ENCODE peak calls at places on chromosomes 5 and 9, in five cellular contexts. J is A549; P is transverse colon; Q is naive thymus-derived CD4-positive, alpha-beta T cell; X is AG04450. H is an unnamed sample.

GRCh38 chr5:50564558-50564957 is 101.9 kb upstream of the PARP8 start:
- DNase-seq in J (no peak), Q (no peak), P (no peak), X (no peak), H (no peak)

GRCh38 chr9:124869466-124869985 is 7.6 kb downstream of the ARPC5L start:
- DNase-seq in P (peak; percentile 49), J (no peak), X (no peak), Q (peak; percentile 44), H (no peak)

GRCh38 chr9:128055222-128056040 is 11.7 kb downstream of the NAIF1 start:
- DNase-seq in Q (no peak), J (no peak), X (no peak), P (peak; percentile 51), H (no peak)

GRCh38 chr9:125329978-125330377 is 68.4 kb downstream of the GAPVD1 start:
- DNase-seq in X (no peak), Q (no peak), P (no peak), J (no peak), H (no peak)

GRCh38 chr5:131644822-131645221 is 9.8 kb upstream of the RAPGEF6 start:
- DNase-seq in P (no peak), X (no peak), Q (no peak), J (no peak), H (no peak)

GRCh38 chr9:123550797-123551196 is 194.8 kb downstream of the CRB2 start:
- DNase-seq in J (no peak), P (no peak), Q (no peak), X (no peak), H (no peak)

GRCh38 chr5:132839426-132840301 is 9.2 kb upstream of the SHROOM1 start:
- DNase-seq in J (no peak), P (peak; percentile 51), Q (no peak), X (peak; percentile 41), H (no peak)

GRCh38 chr9:73038089-73038509 is 85.2 kb upstream of the ALDH1A1 start:
- DNase-seq in Q (no peak), X (no peak), J (peak; percentile 71), P (no peak), H (no peak)

GRCh38 chr5:168409601-168410458 is 76.4 kb upstream of the RARS1 start:
- DNase-seq in Q (no peak), X (peak; percentile 46), J (no peak), P (no peak), H (no peak)

GRCh38 chr5:42507451-42508092 is 84.3 kb downstream of the GHR start:
- DNase-seq in J (no peak), X (no peak), P (no peak), Q (no peak), H (no peak)

GRCh38 chr9:113674436-113674835 is 201.7 kb upstream of the ZNF618 start:
- DNase-seq in Q (no peak), P (no peak), J (no peak), X (no peak), H (no peak)

GRCh38 chr9:12861035-12861434 is 86.2 kb downstream of the LURAP1L start:
- DNase-seq in P (peak; percentile 30), J (no peak), X (no peak), Q (no peak), H (no peak)

GRCh38 chr5:153094333-153094732 is 396.1 kb upstream of the GRIA1 start:
- DNase-seq in X (no peak), J (no peak), Q (no peak), P (no peak), H (no peak)

GRCh38 chr5:180126716-180127681 is 55.4 kb upstream of the RNF130 start:
- DNase-seq in J (peak; percentile 42), Q (peak; percentile 17), P (no peak), X (no peak), H (no peak)

GRCh38 chr5:84385705-84386104 is 1.0 kb upstream of the EDIL3 start:
- DNase-seq in J (no peak), X (no peak), P (no peak), Q (no peak), H (no peak)

GRCh38 chr9:117487555-117488175 is 72.8 kb upstream of the ASTN2 start:
- DNase-seq in J (peak; percentile 71), P (peak; percentile 67), Q (peak; percentile 3), X (no peak), H (peak; percentile 7)

GRCh38 chr9:1055156-1055555 is 5.0 kb downstream of the DMRT2 start:
- DNase-seq in Q (no peak), X (no peak), P (no peak), J (no peak), H (no peak)

GRCh38 chr9:124857533-124858162 is 4.1 kb downstream of the RPL35 start:
- DNase-seq in J (no peak), P (no peak), Q (no peak), X (no peak), H (no peak)

GRCh38 chr5:90888511-90889324 is 330.1 kb downstream of the ADGRV1 start:
- DNase-seq in J (peak; percentile 67), X (no peak), Q (no peak), P (no peak), H (no peak)

GRCh38 chr5:172861461-172861860 is 27.4 kb downstream of the ERGIC1 start:
- DNase-seq in P (no peak), J (no peak), Q (no peak), X (no peak), H (no peak)

GRCh38 chr5:93649234-93649900 is 66.3 kb downstream of the NR2F1 start:
- DNase-seq in P (no peak), Q (no peak), J (no peak), X (no peak), H (no peak)

GRCh38 chr5:140041099-140041491 is 2.0 kb downstream of the NRG2 start:
- DNase-seq in X (no peak), J (no peak), P (no peak), Q (no peak), H (no peak)

GRCh38 chr5:74552101-74552500 is 88.4 kb downstream of the ENC1 start:
- DNase-seq in X (no peak), J (no peak), Q (no peak), P (no peak), H (no peak)

GRCh38 chr5:179187229-179187678 is 127.1 kb downstream of the ZNF354C start:
- DNase-seq in J (no peak), X (no peak), Q (no peak), P (no peak), H (no peak)

GRCh38 chr9:82532504-82532903 is 530.4 kb downstream of the RASEF start:
- DNase-seq in X (no peak), J (no peak), P (no peak), Q (no peak), H (no peak)

GRCh38 chr9:27426717-27427645 is 97.1 kb upstream of the IFNK start:
- DNase-seq in J (peak; percentile 86), P (no peak), Q (no peak), X (no peak), H (no peak)

GRCh38 chr5:41334758-41335157 is 121.4 kb upstream of the C6 start:
- DNase-seq in Q (no peak), J (no peak), X (no peak), P (no peak), H (no peak)

GRCh38 chr9:82090041-82090440 is 101.5 kb downstream of the SPATA31D1 start:
- DNase-seq in P (no peak), J (no peak), Q (no peak), X (no peak), H (no peak)

GRCh38 chr5:75690669-75691068 is 26.6 kb downstream of the POC5 start:
- DNase-seq in Q (no peak), X (no peak), P (no peak), J (no peak), H (no peak)

GRCh38 chr5:75694781-75695180 is 22.5 kb downstream of the POC5 start:
- DNase-seq in J (no peak), Q (no peak), X (no peak), P (no peak), H (no peak)
- H3K9me3 ChIP-seq in J (no peaks in the 10 kb centered on the region), Q (no peaks in the 10 kb centered on the region), X (no peaks in the 10 kb centered on the region), P (no peaks in the 10 kb centered on the region), H (no peaks in the 10 kb centered on the region)

GRCh38 chr9:90921969-90922368 is 120.3 kb downstream of the SYK start:
- DNase-seq in X (no peak), Q (no peak), J (no peak), P (no peak), H (no peak)

GRCh38 chr9:90929616-90930015 is 128.0 kb downstream of the SYK start:
- DNase-seq in X (no peak), J (no peak), Q (no peak), P (no peak), H (no peak)

GRCh38 chr9:90926920-90927319 is 125.3 kb downstream of the SYK start:
- DNase-seq in P (no peak), J (no peak), X (no peak), Q (no peak), H (no peak)

GRCh38 chr9:90927496-90927895 is 125.9 kb downstream of the SYK start:
- DNase-seq in P (no peak), J (no peak), Q (no peak), X (no peak), H (no peak)

DNA sequence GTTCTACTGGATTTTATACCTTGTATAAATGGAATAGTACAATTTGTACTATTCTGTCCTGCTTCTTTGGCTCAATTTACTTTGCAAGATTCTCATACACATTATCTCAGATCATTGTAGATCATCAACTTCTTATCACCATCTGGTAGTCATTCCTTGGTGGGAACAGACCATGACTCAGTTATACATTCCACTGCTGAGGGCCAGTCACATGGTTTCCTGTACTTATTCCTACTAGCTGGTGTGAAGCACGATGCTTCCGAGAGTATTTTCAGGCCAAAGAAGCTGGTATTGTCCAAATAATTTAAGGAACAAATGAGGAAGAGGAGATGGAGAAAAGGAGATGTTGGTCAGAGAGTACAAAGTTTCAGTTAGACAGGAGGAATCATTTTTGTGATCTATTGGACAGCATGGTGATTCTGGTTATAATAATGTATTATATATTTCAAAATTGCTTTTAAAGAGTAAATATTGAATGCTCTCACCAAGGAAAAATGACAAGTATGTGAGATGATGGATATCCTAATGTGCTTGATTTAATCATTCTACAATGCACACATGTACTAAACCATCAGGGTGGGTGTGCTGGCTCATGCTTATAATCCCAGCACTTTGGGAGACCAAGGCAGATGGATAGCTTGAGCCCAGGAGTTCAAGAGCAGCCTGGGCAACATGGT is 124.1 kb downstream of the SYK start:
- DNase-seq in X (peak; percentile 39), Q (no peak), J (peak; percentile 23), P (no peak), H (no peak)
- H3K27ac ChIP-seq in X (no peak overlapping the region), Q (no peak overlapping the region), J (no peak overlapping the region), P (no peak overlapping the region), H (no peak overlapping the region)

DNA sequence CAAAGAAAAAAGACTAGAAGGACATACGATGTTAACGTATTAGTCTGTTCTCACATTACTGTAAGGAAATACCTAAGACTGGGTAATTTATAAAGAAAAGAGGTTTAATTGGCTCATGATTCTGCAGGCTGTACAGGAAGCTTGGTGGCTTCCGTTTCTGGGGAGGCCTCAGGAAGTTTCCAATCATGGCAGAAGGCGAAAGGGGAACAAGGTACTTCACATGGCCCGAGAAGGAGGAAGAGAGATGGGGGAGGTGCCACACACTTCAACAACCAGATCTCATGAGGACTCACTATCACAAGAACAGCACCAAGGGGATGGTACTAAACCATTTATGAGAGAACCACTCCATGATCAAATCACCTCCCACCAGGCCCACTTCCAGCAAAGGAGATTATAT is 110.1 kb downstream of the CARTPT start:
- DNase-seq in X (no peak), Q (no peak), J (no peak), P (no peak), H (no peak)
- H3K4me3 ChIP-seq in X (no peak overlapping the region), Q (no peak overlapping the region), J (no peak overlapping the region), P (no peak overlapping the region), H (no peak overlapping the region)

DNA sequence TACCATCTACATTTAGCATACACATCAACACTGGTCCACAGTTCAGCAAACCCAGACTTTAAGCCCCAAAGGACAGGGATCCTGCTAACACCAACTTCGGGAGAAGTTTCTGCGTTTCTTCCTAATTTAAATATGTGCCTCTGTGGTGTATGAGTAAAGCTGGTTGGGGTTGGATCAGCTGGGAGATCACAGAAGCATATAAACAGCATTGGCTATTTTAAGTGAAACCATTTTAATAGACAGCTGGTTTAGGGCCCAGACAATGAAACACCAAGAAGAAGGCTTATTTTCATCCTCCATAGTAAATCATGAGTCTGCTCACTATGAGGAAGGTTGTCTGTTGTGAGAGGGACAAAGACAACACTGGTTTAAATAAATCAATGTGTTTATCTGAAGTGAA is 11.3 kb downstream of the EBF1 start:
- DNase-seq in P (no peak), X (no peak), Q (no peak), J (no peak), H (no peak)
- H3K9me3 ChIP-seq in P (no peaks in the 10 kb centered on the region), X (no peaks in the 10 kb centered on the region), Q (no peaks in the 10 kb centered on the region), J (no peaks in the 10 kb centered on the region), H (no peaks in the 10 kb centered on the region)

H was measured in CD8-positive, alpha-beta T cell.